ENCODE peak calls at places on chromosomes 5 and 9, in seven cellular contexts. J is adrenal gland; C is cardiac muscle cell; N is activated CD8-positive, alpha-beta T cell treated with anti-CD3 and anti-CD28 coated beads for 36 hours; S is AG04449; Z is fibroblast of lung; H is cardiac fibroblast. T is an unnamed sample.

GRCh38 chr5:151745071-151745705 is 13.2 kb downstream of the ATOX1 start:
- DNase-seq in H (peak; percentile 82), Z (peak; percentile 90), S (no peak), J (peak; percentile 77), C (peak; percentile 76), N (peak; percentile 67), T (no peak)

GRCh38 chr9:36818965-36819870 is 214.8 kb downstream of the PAX5 start:
- DNase-seq in H (no peak), S (no peak), J (no peak), C (peak; percentile 18), N (no peak), Z (peak; percentile 25), T (no peak)

GRCh38 chr9:115413304-115413703 is 295.3 kb upstream of the TNC start:
- DNase-seq in J (no peak), S (no peak), Z (no peak), N (no peak), H (no peak), C (no peak), T (peak; percentile 10)

GRCh38 chr5:84411832-84412605 is 27.3 kb upstream of the EDIL3 start:
- DNase-seq in H (peak; percentile 9), S (no peak), Z (peak; percentile 28), N (no peak), J (no peak), C (no peak), T (no peak)

GRCh38 chr9:81754245-81754644 is 64.9 kb upstream of the TLE1 start:
- DNase-seq in Z (peak; percentile 49), N (no peak), C (no peak), J (no peak), H (no peak), S (no peak), T (no peak)

GRCh38 chr9:13707635-13708410 is 428.3 kb upstream of the MPDZ start:
- DNase-seq in J (no peak), N (no peak), Z (peak; percentile 90), C (peak; percentile 92), S (no peak), H (peak; percentile 96), T (no peak)

GRCh38 chr5:136729901-136730355 is 364.6 kb upstream of the TRPC7 start:
- DNase-seq in H (peak; percentile 8), S (peak; percentile 89), C (peak; percentile 50), J (peak; percentile 24), Z (peak; percentile 96), N (no peak), T (no peak)

GRCh38 chr9:19049872-19050636 is 827 bp downstream of the RRAGA start:
- DNase-seq in S (no peak), J (peak; percentile 14), H (peak; percentile 48), C (peak; percentile 53), Z (peak; percentile 63), N (peak; percentile 35), T (no peak)

GRCh38 chr5:932628-933250 is 40.1 kb downstream of the TRIP13 start:
- DNase-seq in C (peak; percentile 33), S (no peak), H (peak; percentile 47), N (peak; percentile 32), J (peak; percentile 19), Z (no peak), T (no peak)

GRCh38 chr5:76836585-76836984 is 13.2 kb upstream of the S100Z start:
- DNase-seq in S (no peak), Z (peak; percentile 10), C (no peak), J (no peak), N (no peak), H (no peak), T (no peak)

GRCh38 chr5:39006650-39007049 is 67.5 kb downstream of the RICTOR start:
- DNase-seq in S (no peak), Z (no peak), H (no peak), J (no peak), C (no peak), N (no peak), T (no peak)

GRCh38 chr9:114804504-114804903 is 1.3 kb downstream of the TNFSF15 start:
- DNase-seq in C (peak; percentile 80), H (peak; percentile 69), S (peak; percentile 54), J (peak; percentile 42), Z (peak; percentile 84), N (no peak), T (no peak)

GRCh38 chr9:70220216-70220615 is 38.6 kb upstream of the SMC5 start:
- DNase-seq in Z (no peak), H (no peak), N (no peak), S (peak; percentile 17), C (no peak), J (no peak), T (no peak)

GRCh38 chr5:57442080-57442839 is 40.4 kb downstream of the ACTBL2 start:
- DNase-seq in C (peak; percentile 97), Z (peak; percentile 97), J (no peak), S (peak; percentile 87), N (no peak), H (peak; percentile 98), T (no peak)

GRCh38 chr9:91536211-91536691 is 112.6 kb upstream of the NFIL3 start:
- DNase-seq in J (no peak), C (no peak), S (no peak), N (no peak), H (no peak), Z (peak; percentile 87), T (no peak)

GRCh38 chr9:16912197-16912596 is 41.7 kb upstream of the BNC2 start:
- DNase-seq in C (no peak), J (no peak), H (no peak), N (no peak), S (no peak), Z (no peak), T (no peak)

GRCh38 chr9:20297646-20298084 is 324.6 kb downstream of the MLLT3 start:
- DNase-seq in N (no peak), H (peak; percentile 17), J (no peak), S (peak; percentile 42), C (peak; percentile 44), Z (peak; percentile 84), T (no peak)

GRCh38 chr5:55732592-55732991 is 5.3 kb upstream of the DDX4 start:
- DNase-seq in H (no peak), Z (no peak), J (no peak), S (no peak), C (no peak), N (no peak), T (no peak)

GRCh38 chr9:97689401-97689800 is 7.7 kb downstream of the XPA start:
- DNase-seq in S (no peak), H (no peak), J (no peak), Z (peak; percentile 56), C (no peak), N (no peak), T (no peak)

DNA sequence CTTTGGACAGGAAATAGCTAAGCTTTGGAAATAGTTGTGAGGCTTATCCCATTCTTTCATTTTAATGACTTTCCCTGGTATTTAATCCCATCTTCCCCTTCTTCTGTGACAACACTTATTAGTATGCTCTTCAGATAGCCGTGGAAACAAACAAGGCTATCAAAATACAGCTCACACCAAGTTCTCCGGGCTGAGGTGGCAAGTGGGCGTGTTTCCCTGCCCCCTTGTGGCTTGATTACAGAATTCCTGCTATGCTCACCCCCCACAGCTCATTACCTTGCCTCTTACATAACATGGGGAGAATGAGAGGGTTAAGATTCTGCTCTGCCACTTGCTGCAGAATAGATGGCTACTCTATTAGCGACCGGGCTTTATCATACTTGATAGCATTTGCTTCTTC is 437.1 kb upstream of the TLE4 start:
- DNase-seq in N (no peak), J (no peak), H (peak; percentile 8), C (peak; percentile 42), Z (peak; percentile 71), S (no peak), T (no peak)
- TF ChIP-seq CTCF in N (no peak), J (no peak), H (peak; percentile 23), C (peak; percentile 35), Z (no peak), S (peak; percentile 28), T (no peak)

GRCh38 chr5:45677524-45677923 is 18.7 kb downstream of the HCN1 start:
- DNase-seq in C (no peak), N (no peak), S (no peak), Z (no peak), J (no peak), H (no peak), T (no peak)
- TF ChIP-seq CTCF in C (no peak), N (no peak), S (no peak), Z (no peak), J (no peak), H (no peak), T (no peak)

GRCh38 chr5:167970002-167970401 is 321.4 kb upstream of the WWC1 start:
- DNase-seq in J (no peak), S (no peak), Z (peak; percentile 78), N (no peak), H (peak; percentile 26), C (peak; percentile 32), T (peak; percentile 18)
- TF ChIP-seq CTCF in J (no peak), S (no peak), Z (peak; percentile 11), N (no peak), H (no peak), C (no peak), T (no peak)

GRCh38 chr5:28770307-28770706 is 1731.9 kb upstream of the CDH9 start:
- DNase-seq in J (no peak), C (no peak), H (no peak), N (no peak), Z (no peak), S (no peak), T (no peak)

GRCh38 chr5:28766565-28767158 is 1728.3 kb upstream of the CDH9 start:
- DNase-seq in Z (peak; percentile 35), C (peak; percentile 67), S (no peak), H (peak; percentile 62), J (peak; percentile 15), N (peak; percentile 2), T (no peak)
- TF ChIP-seq CTCF in Z (no peak), C (peak; percentile 25), S (no peak), H (peak; percentile 8), J (peak; percentile 28), N (no peak), T (no peak)

T was measured in GM10248.